ENCODE peak calls at places on chromosomes 2 and 18, in seven cellular contexts. One of them, this sample, is unnamed.

GRCh38 chr2:3536682-3537632 is 17.6 kb upstream of the ADI1 start:
- DNase-seq in esophagus squamous epithelium: no peak
- DNase-seq in A549: peak
- DNase-seq in upper lobe of left lung: no peak
- DNase-seq in K562: peak
- DNase-seq in ovary: peak
- DNase-seq in IMR-90: peak
- DNase-seq in this sample: no peak

GRCh38 chr18:24727685-24728084 is 267.2 kb downstream of the HRH4 start:
- DNase-seq in esophagus squamous epithelium: no peak
- DNase-seq in A549: no peak
- DNase-seq in upper lobe of left lung: no peak
- DNase-seq in K562: no peak
- DNase-seq in ovary: no peak
- DNase-seq in IMR-90: no peak
- DNase-seq in this sample: no peak

GRCh38 chr2:221176666-221177065 is 395.4 kb downstream of the EPHA4 start:
- DNase-seq in esophagus squamous epithelium: no peak
- DNase-seq in A549: no peak
- DNase-seq in upper lobe of left lung: no peak
- DNase-seq in K562: no peak
- DNase-seq in ovary: no peak
- DNase-seq in IMR-90: no peak
- DNase-seq in this sample: no peak

GRCh38 chr2:129907256-129907973 is 72.1 kb upstream of the RAB6C start:
- DNase-seq in esophagus squamous epithelium: no peak
- DNase-seq in A549: no peak
- DNase-seq in upper lobe of left lung: no peak
- DNase-seq in K562: no peak
- DNase-seq in ovary: no peak
- DNase-seq in IMR-90: no peak
- DNase-seq in this sample: no peak

GRCh38 chr2:32865399-32866068 is 81.2 kb upstream of the LTBP1 start:
- DNase-seq in esophagus squamous epithelium: no peak
- DNase-seq in A549: peak
- DNase-seq in upper lobe of left lung: no peak
- DNase-seq in K562: no peak
- DNase-seq in ovary: no peak
- DNase-seq in IMR-90: peak
- DNase-seq in this sample: no peak

GRCh38 chr2:189685540-189686229 is 11.2 kb downstream of the ANKAR start:
- DNase-seq in esophagus squamous epithelium: no peak
- DNase-seq in A549: no peak
- DNase-seq in upper lobe of left lung: no peak
- DNase-seq in K562: peak
- DNase-seq in ovary: peak
- DNase-seq in IMR-90: peak
- DNase-seq in this sample: peak

GRCh38 chr18:51275712-51276473 is 78.4 kb upstream of the MEX3C start:
- DNase-seq in esophagus squamous epithelium: no peak
- DNase-seq in A549: no peak
- DNase-seq in upper lobe of left lung: no peak
- DNase-seq in K562: peak
- DNase-seq in ovary: peak
- DNase-seq in IMR-90: peak
- DNase-seq in this sample: peak

GRCh38 chr2:53636616-53637015 is 131.0 kb upstream of the CHAC2 start:
- DNase-seq in esophagus squamous epithelium: no peak
- DNase-seq in A549: no peak
- DNase-seq in upper lobe of left lung: no peak
- DNase-seq in K562: no peak
- DNase-seq in ovary: no peak
- DNase-seq in IMR-90: no peak
- DNase-seq in this sample: no peak

DNA sequence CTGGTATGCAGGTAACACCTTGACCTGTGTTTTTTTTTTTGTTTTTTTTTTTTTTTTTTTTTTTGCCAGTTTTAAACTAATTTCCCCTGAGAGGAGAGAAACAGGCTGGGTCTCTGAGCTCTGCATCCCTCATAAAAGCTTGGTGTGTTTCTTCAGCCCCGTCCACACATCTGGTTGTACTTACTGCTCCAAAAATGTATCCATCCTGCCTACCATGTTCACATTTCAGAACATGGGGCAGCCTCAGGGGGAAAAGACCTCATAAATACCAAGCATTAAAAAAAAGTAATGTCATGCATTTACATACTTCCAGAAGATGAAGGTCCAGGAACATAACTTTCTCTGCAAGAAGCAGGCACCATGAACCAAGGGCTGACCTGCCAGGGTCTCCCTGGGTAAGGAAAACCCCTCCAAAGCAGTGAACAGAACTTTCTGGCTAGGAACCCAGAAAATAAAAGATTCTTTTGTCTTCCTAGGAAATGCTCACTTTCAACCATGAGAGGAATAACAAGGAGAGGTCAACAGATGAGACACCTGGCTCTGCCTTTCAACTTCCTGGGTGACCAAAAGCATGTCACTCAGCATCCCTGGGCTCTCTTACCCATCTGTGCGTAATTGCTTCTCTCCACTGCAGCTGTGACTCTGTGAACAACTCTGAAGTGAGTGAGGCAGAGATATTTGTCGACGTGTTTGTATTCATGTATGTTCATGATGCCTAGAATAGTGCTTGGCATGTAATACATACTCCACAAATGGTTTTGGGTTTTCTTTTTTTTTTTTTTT is 118.6 kb downstream of the MCFD2 start:
- DNase-seq in esophagus squamous epithelium: no peak
- DNase-seq in A549: no peak
- DNase-seq in upper lobe of left lung: no peak
- DNase-seq in K562: no peak
- DNase-seq in ovary: no peak
- DNase-seq in IMR-90: no peak
- DNase-seq in this sample: no peak
- TF ChIP-seq POLR2A in esophagus squamous epithelium: no peak
- TF ChIP-seq POLR2A in A549: no peak
- TF ChIP-seq POLR2A in upper lobe of left lung: no peak
- TF ChIP-seq POLR2A in K562: no peak
- TF ChIP-seq POLR2A in ovary: no peak
- TF ChIP-seq POLR2A in IMR-90: no peak
- TF ChIP-seq POLR2A in this sample: no peak

GRCh38 chr2:195656859-195657633 is at the start of gene SLC39A10:
- DNase-seq in esophagus squamous epithelium: peak
- DNase-seq in A549: peak
- DNase-seq in upper lobe of left lung: peak
- DNase-seq in K562: peak
- DNase-seq in ovary: peak
- DNase-seq in IMR-90: peak
- DNase-seq in this sample: peak
- TF ChIP-seq POLR2A in esophagus squamous epithelium: peak
- TF ChIP-seq POLR2A in A549: peak
- TF ChIP-seq POLR2A in upper lobe of left lung: no peak
- TF ChIP-seq POLR2A in K562: peak
- TF ChIP-seq POLR2A in ovary: peak
- TF ChIP-seq POLR2A in IMR-90: peak
- TF ChIP-seq POLR2A in this sample: peak

DNA sequence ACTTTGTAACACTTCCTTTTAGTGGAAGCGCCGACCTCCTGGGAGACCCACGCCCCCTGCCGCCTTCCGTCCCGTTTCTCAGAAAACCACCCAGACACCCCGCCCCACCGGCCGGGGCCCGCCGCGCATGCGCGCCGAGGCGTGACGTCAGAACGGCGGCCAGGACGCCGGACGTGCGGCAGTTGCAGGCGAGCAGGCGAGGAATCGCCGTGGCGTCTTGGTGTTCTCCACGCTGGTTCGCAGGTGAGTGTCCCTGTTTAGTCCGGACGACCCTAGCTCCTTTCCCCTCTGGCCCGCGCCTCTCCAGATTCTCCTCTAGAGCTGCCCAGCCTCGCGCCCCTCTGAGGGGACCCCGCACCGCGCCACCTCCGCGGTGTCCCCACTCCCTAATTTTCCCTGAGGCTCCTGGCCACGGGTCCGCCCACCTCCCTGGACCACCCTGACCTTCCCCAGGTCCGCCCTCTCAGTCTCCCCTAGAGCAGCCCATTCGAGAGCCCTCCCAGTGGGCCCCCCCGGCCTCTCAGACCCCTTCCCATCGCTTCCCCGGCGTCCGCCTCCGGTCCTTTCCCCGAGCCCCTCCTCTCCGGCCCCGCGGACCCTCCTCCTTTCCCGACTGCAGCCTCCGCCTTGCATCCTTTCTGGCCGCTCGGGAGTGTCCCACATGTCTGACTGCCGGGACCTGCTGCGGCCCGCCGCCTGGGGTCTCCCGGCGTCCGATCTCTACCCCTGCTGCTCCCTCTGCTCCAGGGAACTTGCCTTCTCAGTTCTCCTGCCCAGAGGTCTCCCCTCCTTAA is at the start of gene PLEKHB2:
- DNase-seq in esophagus squamous epithelium: peak
- DNase-seq in A549: peak
- DNase-seq in upper lobe of left lung: peak
- DNase-seq in K562: peak
- DNase-seq in ovary: peak
- DNase-seq in IMR-90: peak
- DNase-seq in this sample: peak
- TF ChIP-seq POLR2A in esophagus squamous epithelium: peak
- TF ChIP-seq POLR2A in A549: peak
- TF ChIP-seq POLR2A in upper lobe of left lung: peak
- TF ChIP-seq POLR2A in K562: peak
- TF ChIP-seq POLR2A in ovary: peak
- TF ChIP-seq POLR2A in IMR-90: peak
- TF ChIP-seq POLR2A in this sample: peak

DNA sequence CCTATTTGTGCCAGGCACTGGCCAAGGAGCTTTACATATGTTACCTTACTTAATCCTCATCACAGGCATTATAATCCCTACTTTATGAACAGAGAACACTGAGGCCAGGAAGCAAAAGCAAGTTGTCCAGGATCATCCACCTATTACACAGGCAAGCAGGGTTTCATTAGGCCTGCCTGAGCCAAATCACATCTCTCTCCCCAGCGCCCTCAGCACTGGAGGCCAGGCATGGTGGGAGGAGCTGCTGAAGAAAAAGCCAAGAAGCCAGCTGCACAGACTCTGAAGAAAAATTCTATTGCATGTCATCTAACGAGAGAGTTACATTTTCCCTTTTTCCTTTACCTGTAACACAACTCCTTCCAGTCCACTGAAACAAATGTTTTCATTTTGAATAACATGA is 138.8 kb upstream of the ITGB6 start:
- DNase-seq in esophagus squamous epithelium: no peak
- DNase-seq in A549: no peak
- DNase-seq in upper lobe of left lung: no peak
- DNase-seq in K562: no peak
- DNase-seq in ovary: peak
- DNase-seq in IMR-90: peak
- DNase-seq in this sample: peak
- TF ChIP-seq POLR2A in esophagus squamous epithelium: no peak
- TF ChIP-seq POLR2A in A549: no peak
- TF ChIP-seq POLR2A in upper lobe of left lung: no peak
- TF ChIP-seq POLR2A in K562: no peak
- TF ChIP-seq POLR2A in ovary: no peak
- TF ChIP-seq POLR2A in IMR-90: no peak
- TF ChIP-seq POLR2A in this sample: no peak

This sample was measured in tibial nerve.